ENCODE peak calls at places on chromosome X, in five cellular contexts. N is GM23338, M is A549, I is GM12878, D is K562. K is an unnamed sample.
A peak's percentile ranks its signal among the peaks of the same experiment; 100 is the strongest.

GRCh38 chrX:153580700-153581386 is 18.1 kb downstream of the CCNQ start:
- DNase-seq in M (no peak), N (peak; percentile 74), D (peak; percentile 52), I (no peak), K (peak; percentile 21)

GRCh38 chrX:40273356-40274050 is 175.7 kb upstream of the BCOR start:
- DNase-seq in D (peak; percentile 74), N (no peak), I (no peak), M (no peak), K (no peak)

GRCh38 chrX:78105944-78106650 is 2.0 kb downstream of the PGK1 start:
- DNase-seq in N (no peak), I (no peak), M (no peak), D (no peak), K (no peak)

GRCh38 chrX:129877401-129877800 is 28.6 kb upstream of the UTP14A start:
- DNase-seq in M (no peak), I (no peak), N (no peak), D (no peak), K (no peak)

GRCh38 chrX:37380920-37381319 is 31.8 kb downstream of the PRRG1 start:
- DNase-seq in D (peak; percentile 36), M (peak; percentile 2), N (no peak), I (no peak), K (peak; percentile 25)

GRCh38 chrX:48648299-48648698 is 35.3 kb upstream of the WAS start:
- DNase-seq in D (peak; percentile 12), N (peak; percentile 77), M (no peak), I (no peak), K (peak; percentile 28)

GRCh38 chrX:40434947-40435346 is 145.8 kb upstream of the ATP6AP2 start:
- DNase-seq in D (peak; percentile 79), N (peak; percentile 58), I (no peak), M (no peak), K (no peak)

GRCh38 chrX:155216940-155217450 is 735 bp downstream of the VBP1 start:
- DNase-seq in I (peak; percentile 3), N (peak; percentile 16), M (no peak), D (peak; percentile 25), K (no peak)

GRCh38 chrX:14095702-14096101 is 66.0 kb upstream of the GEMIN8 start:
- DNase-seq in M (no peak), N (peak; percentile 74), D (peak; percentile 44), I (peak; percentile 4), K (peak; percentile 47)

GRCh38 chrX:102345916-102346315 is 93.9 kb downstream of the NXF2B start:
- DNase-seq in I (no peak), D (peak; percentile 21), N (peak; percentile 75), M (peak; percentile 2), K (peak; percentile 6)

GRCh38 chrX:102338162-102338561 is 91.2 kb downstream of the NXF2 start:
- DNase-seq in N (no peak), I (no peak), D (no peak), M (no peak), K (no peak)

GRCh38 chrX:102339312-102340298 is 92.6 kb downstream of the NXF2 start:
- DNase-seq in N (peak; percentile 49), I (no peak), D (no peak), M (no peak), K (no peak)

GRCh38 chrX:102341867-102342266 is 94.9 kb downstream of the NXF2 start:
- DNase-seq in D (no peak), I (no peak), M (no peak), N (peak; percentile 3), K (no peak)
- TF ChIP-seq JUNB in D (no peak), I (no peak), M (no peak), N (no peak), K (no peak)

GRCh38 chrX:134524181-134524580 is 64.2 kb downstream of the HPRT1 start:
- DNase-seq in D (no peak), I (no peak), N (no peak), M (no peak), K (no peak)
- TF ChIP-seq JUNB in D (no peak), I (no peak), N (no peak), M (no peak), K (no peak)

DNA sequence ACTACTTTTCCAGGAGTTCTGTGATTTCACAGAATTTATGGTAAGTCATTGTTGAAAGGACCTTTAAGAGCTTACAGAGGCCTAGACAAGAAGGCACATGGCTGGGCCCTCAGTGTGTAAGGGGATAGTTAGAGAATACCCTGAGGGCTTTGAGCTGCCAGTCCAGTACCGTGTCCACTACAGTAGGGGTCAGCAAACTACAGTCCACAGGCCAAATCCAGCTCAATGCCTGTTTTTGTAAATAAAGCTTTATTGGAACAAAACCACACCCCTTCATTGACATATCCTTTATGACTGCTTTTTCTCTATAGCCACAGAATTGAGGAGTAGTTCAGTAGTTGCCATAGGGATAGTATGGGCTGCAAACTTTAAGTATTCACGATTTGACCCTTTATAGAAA is 176.2 kb downstream of the MID1 start:
- DNase-seq in N (peak; percentile 6), I (no peak), D (no peak), M (no peak), K (peak; percentile 2)
- TF ChIP-seq JUNB in N (no peak), I (no peak), D (no peak), M (no peak), K (no peak)

DNA sequence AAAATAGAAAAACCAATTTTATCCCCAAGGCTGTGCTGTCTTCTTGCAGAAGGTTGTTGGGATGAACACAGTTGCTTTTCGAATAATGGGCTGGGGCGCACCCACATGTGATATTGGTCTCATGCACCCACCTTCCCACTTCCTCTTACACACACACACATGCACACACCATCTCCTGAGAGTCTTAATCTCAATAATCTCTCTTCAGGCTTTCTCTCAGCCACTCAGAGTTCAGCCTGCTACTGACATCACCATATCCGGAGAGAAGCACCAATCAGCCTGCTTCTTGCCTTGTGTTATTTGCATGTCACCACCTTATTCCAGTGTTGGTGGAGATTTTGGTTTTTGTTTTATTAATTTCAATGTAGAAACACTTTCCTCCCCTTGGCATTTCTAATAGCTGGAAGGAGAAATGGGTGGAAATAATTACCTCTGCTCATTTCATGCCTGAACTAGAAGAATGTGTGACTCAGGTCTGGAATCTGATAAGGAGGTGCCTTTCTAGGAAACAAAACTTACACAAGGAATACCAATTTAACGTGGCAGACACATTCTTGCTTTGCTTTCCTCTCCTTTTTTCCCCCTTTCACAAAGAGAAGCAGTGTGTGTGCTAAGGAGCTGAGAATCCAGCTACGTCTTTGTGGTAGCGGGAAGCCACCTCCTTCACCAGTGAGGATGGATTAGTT is 400.2 kb downstream of the MID1IP1 start:
- DNase-seq in N (no peak), I (no peak), M (no peak), D (peak; percentile 11), K (no peak)
- TF ChIP-seq JUNB in N (no peak), I (no peak), M (no peak), D (no peak), K (no peak)

DNA sequence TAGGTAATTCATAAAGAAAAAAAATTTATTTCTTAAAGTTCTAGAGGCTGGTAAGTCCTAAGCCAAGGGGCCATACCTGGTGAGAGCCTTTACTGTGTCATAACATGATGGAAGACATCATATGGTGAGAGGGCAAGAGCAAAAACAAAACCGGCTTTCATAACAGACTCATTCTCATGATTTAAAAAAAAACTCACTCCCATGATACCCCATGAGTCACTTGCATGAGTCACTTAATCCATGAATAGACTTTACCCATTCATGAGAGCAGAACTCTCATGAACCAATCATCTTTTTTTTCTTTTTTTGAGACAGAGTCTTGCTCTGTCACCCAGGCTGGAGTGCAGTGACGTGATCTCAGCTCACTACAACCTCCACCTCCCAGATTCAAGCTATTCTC is 369.7 kb upstream of the DIAPH2 start:
- DNase-seq in D (no peak), M (no peak), N (no peak), I (no peak), K (peak; percentile 0)
- TF ChIP-seq JUNB in D (no peak), M (no peak), N (no peak), I (no peak), K (no peak)